ENCODE peak calls at places on chromosomes 16 and 17, in ten cellular contexts. I, Q, D, K, V, L, U, A, M and Y are unnamed samples.

GRCh38 chr17:71409137-71409536 is 711.7 kb upstream of the SOX9 start:
- DNase-seq in I (no peak), Q (no peak), D (no peak), K (no peak), V (no peak), L (no peak), U (peak), A (no peak), M (no peak), Y (no peak)

GRCh38 chr16:58399718-58400633 is 7.7 kb downstream of the GINS3 start:
- DNase-seq in I (no peak), Q (no peak), D (no peak), K (no peak), V (peak), L (no peak), U (no peak), A (no peak), M (no peak), Y (no peak)

GRCh38 chr17:77696151-77696719 is 262.3 kb upstream of the TNRC6C start:
- DNase-seq in I (no peak), Q (no peak), D (no peak), K (no peak), V (no peak), L (no peak), U (no peak), A (no peak), M (no peak), Y (no peak)

GRCh38 chr17:61002316-61002736 is 324.7 kb downstream of the BCAS3 start:
- DNase-seq in I (no peak), Q (no peak), D (no peak), K (no peak), V (peak), L (no peak), U (peak), A (no peak), M (no peak), Y (no peak)

GRCh38 chr16:84059946-84060901 is 17.6 kb upstream of the SLC38A8 start:
- DNase-seq in I (no peak), Q (no peak), D (no peak), K (no peak), V (no peak), L (no peak), U (no peak), A (no peak), M (no peak), Y (no peak)

GRCh38 chr16:69100046-69100765 is 5.2 kb upstream of the HAS3 start:
- DNase-seq in I (no peak), Q (no peak), D (no peak), K (no peak), V (no peak), L (no peak), U (peak), A (no peak), M (no peak), Y (no peak)

GRCh38 chr17:2949469-2950044 is 113.8 kb downstream of the OR1D5 start:
- DNase-seq in I (no peak), Q (no peak), D (no peak), K (no peak), V (peak), L (no peak), U (peak), A (no peak), M (no peak), Y (no peak)

GRCh38 chr16:17386229-17386628 is 84.5 kb downstream of the XYLT1 start:
- DNase-seq in I (no peak), Q (no peak), D (no peak), K (no peak), V (no peak), L (no peak), U (no peak), A (no peak), M (no peak), Y (no peak)

GRCh38 chr17:75822119-75822799 is 21.9 kb downstream of the UNC13D start:
- DNase-seq in I (no peak), Q (no peak), D (no peak), K (no peak), V (no peak), L (no peak), U (no peak), A (peak), M (peak), Y (no peak)

GRCh38 chr16:11675561-11676511 is 7.6 kb downstream of the SNN start:
- DNase-seq in I (no peak), Q (no peak), D (no peak), K (no peak), V (no peak), L (no peak), U (peak), A (peak), M (peak), Y (no peak)

GRCh38 chr17:40738553-40738952 is 16.6 kb downstream of the KRT25 start:
- DNase-seq in I (no peak), Q (no peak), D (no peak), K (no peak), V (no peak), L (no peak), U (no peak), A (no peak), M (no peak), Y (no peak)

GRCh38 chr16:85916141-85916890 is 17.4 kb downstream of the IRF8 start:
- DNase-seq in I (no peak), Q (no peak), D (no peak), K (no peak), V (no peak), L (no peak), U (peak), A (no peak), M (no peak), Y (no peak)

GRCh38 chr17:77098884-77099545 is 41.8 kb upstream of the SEC14L1 start:
- DNase-seq in I (no peak), Q (no peak), D (no peak), K (no peak), V (peak), L (no peak), U (no peak), A (no peak), M (peak), Y (no peak)

GRCh38 chr16:29699324-29700219 is 20.6 kb downstream of the QPRT start:
- DNase-seq in I (no peak), Q (no peak), D (no peak), K (no peak), V (no peak), L (no peak), U (no peak), A (no peak), M (no peak), Y (no peak)

GRCh38 chr16:88759245-88759975 is 25.6 kb downstream of the PIEZO1 start:
- DNase-seq in I (no peak), Q (no peak), D (no peak), K (no peak), V (no peak), L (no peak), U (no peak), A (peak), M (peak), Y (no peak)

GRCh38 chr16:59296002-59296401 is 561.9 kb upstream of the GOT2 start:
- DNase-seq in I (no peak), Q (no peak), D (no peak), K (no peak), V (no peak), L (no peak), U (no peak), A (no peak), M (no peak), Y (no peak)

GRCh38 chr16:84806256-84806889 is 13.4 kb upstream of the CRISPLD2 start:
- DNase-seq in I (peak), Q (no peak), D (no peak), K (no peak), V (peak), L (no peak), U (peak), A (no peak), M (peak), Y (no peak)

GRCh38 chr17:74443516-74444296 is 11.8 kb downstream of the GPRC5C start:
- DNase-seq in I (no peak), Q (no peak), D (no peak), K (no peak), V (no peak), L (no peak), U (no peak), A (no peak), M (no peak), Y (no peak)

GRCh38 chr17:50331085-50331791 is 14.7 kb upstream of the XYLT2 start:
- DNase-seq in I (no peak), Q (no peak), D (no peak), K (no peak), V (peak), L (no peak), U (no peak), A (no peak), M (no peak), Y (no peak)

GRCh38 chr16:88363239-88363891 is 19.4 kb upstream of the ZNF469 start:
- DNase-seq in I (no peak), Q (no peak), D (no peak), K (no peak), V (no peak), L (no peak), U (no peak), A (no peak), M (no peak), Y (no peak)

GRCh38 chr17:18087610-18088491 is at the start of gene DRG2:
- DNase-seq in I (peak), Q (peak), D (peak), K (peak), V (peak), L (peak), U (peak), A (peak), M (peak), Y (peak)

GRCh38 chr17:54967621-54968258 is 714 bp downstream of the COX11 start:
- DNase-seq in I (no peak), Q (no peak), D (no peak), K (no peak), V (peak), L (no peak), U (peak), A (peak), M (peak), Y (no peak)

GRCh38 chr17:27481327-27481726 is 25.1 kb downstream of the KSR1 start:
- DNase-seq in I (no peak), Q (no peak), D (no peak), K (no peak), V (no peak), L (no peak), U (no peak), A (peak), M (peak), Y (no peak)

GRCh38 chr17:57888311-57889216 is 38.7 kb upstream of the MRPS23 start:
- DNase-seq in I (no peak), Q (no peak), D (no peak), K (no peak), V (no peak), L (no peak), U (no peak), A (no peak), M (no peak), Y (no peak)

GRCh38 chr17:18230288-18231141 is 5.1 kb downstream of the LLGL1 start:
- DNase-seq in I (no peak), Q (no peak), D (no peak), K (no peak), V (no peak), L (no peak), U (no peak), A (no peak), M (no peak), Y (no peak)